ENCODE peak calls at places on chromosomes 11 and 22, in four cellular contexts. One of them, this sample, is unnamed.

GRCh38 chr11:132576706-132577105 is 955.6 kb downstream of the OPCML start:
- DNase-seq in K562: no peak
- DNase-seq in HepG2: no peak
- DNase-seq in GM12878: no peak
- DNase-seq in this sample: peak

GRCh38 chr11:126746443-126746842 is 254.1 kb downstream of the KIRREL3 start:
- DNase-seq in K562: no peak
- DNase-seq in HepG2: no peak
- DNase-seq in GM12878: no peak
- DNase-seq in this sample: no peak

GRCh38 chr22:20957118-20957690 is 9.9 kb upstream of the AIFM3 start:
- DNase-seq in K562: no peak
- DNase-seq in HepG2: no peak
- DNase-seq in GM12878: no peak
- DNase-seq in this sample: peak

GRCh38 chr22:31680764-31681624 is 19.0 kb upstream of the PISD start:
- DNase-seq in K562: no peak
- DNase-seq in HepG2: no peak
- DNase-seq in GM12878: no peak
- DNase-seq in this sample: no peak

GRCh38 chr22:49052023-49052538 is 775.6 kb downstream of the BRD1 start:
- DNase-seq in K562: peak
- DNase-seq in HepG2: no peak
- DNase-seq in GM12878: no peak
- DNase-seq in this sample: no peak

GRCh38 chr22:44561139-44561840 is 63.3 kb upstream of the RTL6 start:
- DNase-seq in K562: no peak
- DNase-seq in HepG2: no peak
- DNase-seq in GM12878: no peak
- DNase-seq in this sample: no peak

GRCh38 chr11:115528217-115528616 is 24.0 kb upstream of the CADM1 start:
- DNase-seq in K562: no peak
- DNase-seq in HepG2: no peak
- DNase-seq in GM12878: no peak
- DNase-seq in this sample: peak

GRCh38 chr11:94880216-94880615 is 93.1 kb downstream of the CWC15 start:
- DNase-seq in K562: no peak
- DNase-seq in HepG2: peak
- DNase-seq in GM12878: no peak
- DNase-seq in this sample: no peak

GRCh38 chr11:65060913-65061408 is 2.6 kb upstream of the NAALADL1 start:
- DNase-seq in K562: no peak
- DNase-seq in HepG2: peak
- DNase-seq in GM12878: no peak
- DNase-seq in this sample: peak

GRCh38 chr11:39668640-39669039 is 1790.8 kb downstream of the LRRC4C start:
- DNase-seq in K562: no peak
- DNase-seq in HepG2: no peak
- DNase-seq in GM12878: no peak
- DNase-seq in this sample: no peak

GRCh38 chr11:2321311-2321683 is 19.5 kb downstream of the TSPAN32 start:
- DNase-seq in K562: no peak
- DNase-seq in HepG2: no peak
- DNase-seq in GM12878: no peak
- DNase-seq in this sample: no peak

GRCh38 chr22:42078469-42079318 is 806 bp upstream of the SMDT1 start:
- DNase-seq in K562: no peak
- DNase-seq in HepG2: no peak
- DNase-seq in GM12878: no peak
- DNase-seq in this sample: peak

GRCh38 chr22:33757443-33758124 is 162.7 kb downstream of the LARGE1 start:
- DNase-seq in K562: no peak
- DNase-seq in HepG2: peak
- DNase-seq in GM12878: no peak
- DNase-seq in this sample: peak

GRCh38 chr22:30205281-30206115 is 41.1 kb downstream of the LIF start:
- DNase-seq in K562: no peak
- DNase-seq in HepG2: peak
- DNase-seq in GM12878: no peak
- DNase-seq in this sample: no peak

GRCh38 chr11:102073253-102073652 is 26.0 kb downstream of the CFAP300 start:
- DNase-seq in K562: no peak
- DNase-seq in HepG2: no peak
- DNase-seq in GM12878: no peak
- DNase-seq in this sample: no peak

GRCh38 chr11:116421529-116422185 is 351.1 kb downstream of the BUD13 start:
- DNase-seq in K562: no peak
- DNase-seq in HepG2: no peak
- DNase-seq in GM12878: no peak
- DNase-seq in this sample: no peak

GRCh38 chr11:13205446-13205845 is 72.1 kb upstream of the BMAL1 start:
- DNase-seq in K562: no peak
- DNase-seq in HepG2: no peak
- DNase-seq in GM12878: peak
- DNase-seq in this sample: no peak

GRCh38 chr11:58844600-58844999 is at the start of gene GLYATL2:
- DNase-seq in K562: no peak
- DNase-seq in HepG2: no peak
- DNase-seq in GM12878: no peak
- DNase-seq in this sample: no peak

GRCh38 chr11:87422566-87422965 is 384.8 kb downstream of the TMEM135 start:
- DNase-seq in K562: no peak
- DNase-seq in HepG2: no peak
- DNase-seq in GM12878: no peak
- DNase-seq in this sample: no peak

GRCh38 chr11:15815246-15816209 is 540.8 kb downstream of the SOX6 start:
- DNase-seq in K562: no peak
- DNase-seq in HepG2: no peak
- DNase-seq in GM12878: no peak
- DNase-seq in this sample: no peak

GRCh38 chr11:123765601-123766000 is 11.3 kb upstream of the OR6X1 start:
- DNase-seq in K562: no peak
- DNase-seq in HepG2: no peak
- DNase-seq in GM12878: no peak
- DNase-seq in this sample: no peak

GRCh38 chr11:30914143-30914762 is 328.1 kb upstream of the MPPED2 start:
- DNase-seq in K562: no peak
- DNase-seq in HepG2: peak
- DNase-seq in GM12878: no peak
- DNase-seq in this sample: peak

GRCh38 chr22:42560781-42561180 is 7.0 kb downstream of the SERHL2 start:
- DNase-seq in K562: peak
- DNase-seq in HepG2: peak
- DNase-seq in GM12878: no peak
- DNase-seq in this sample: peak

GRCh38 chr11:9092846-9093778 is 1.7 kb upstream of the SCUBE2 start:
- DNase-seq in K562: no peak
- DNase-seq in HepG2: no peak
- DNase-seq in GM12878: no peak
- DNase-seq in this sample: no peak

GRCh38 chr22:37464181-37464580 is 22.0 kb downstream of the MFNG start:
- DNase-seq in K562: no peak
- DNase-seq in HepG2: no peak
- DNase-seq in GM12878: peak
- DNase-seq in this sample: no peak

GRCh38 chr22:49087163-49087562 is 740.5 kb downstream of the BRD1 start:
- DNase-seq in K562: no peak
- DNase-seq in HepG2: no peak
- DNase-seq in GM12878: no peak
- DNase-seq in this sample: no peak

GRCh38 chr11:129620705-129621104 is 194.9 kb upstream of the TMEM45B start:
- DNase-seq in K562: no peak
- DNase-seq in HepG2: no peak
- DNase-seq in GM12878: no peak
- DNase-seq in this sample: no peak

GRCh38 chr22:45336971-45337431 is 27.3 kb downstream of the FAM118A start:
- DNase-seq in K562: no peak
- DNase-seq in HepG2: no peak
- DNase-seq in GM12878: no peak
- DNase-seq in this sample: no peak

GRCh38 chr11:47408598-47409439 is 429 bp downstream of the SLC39A13 start:
- DNase-seq in K562: no peak
- DNase-seq in HepG2: no peak
- DNase-seq in GM12878: no peak
- DNase-seq in this sample: peak

GRCh38 chr22:50577987-50578775 is at the start of gene CPT1B:
- DNase-seq in K562: peak
- DNase-seq in HepG2: no peak
- DNase-seq in GM12878: no peak
- DNase-seq in this sample: peak

GRCh38 chr22:39994046-39994565 is 648 bp upstream of the FAM83F start:
- DNase-seq in K562: peak
- DNase-seq in HepG2: no peak
- DNase-seq in GM12878: no peak
- DNase-seq in this sample: no peak

DNA sequence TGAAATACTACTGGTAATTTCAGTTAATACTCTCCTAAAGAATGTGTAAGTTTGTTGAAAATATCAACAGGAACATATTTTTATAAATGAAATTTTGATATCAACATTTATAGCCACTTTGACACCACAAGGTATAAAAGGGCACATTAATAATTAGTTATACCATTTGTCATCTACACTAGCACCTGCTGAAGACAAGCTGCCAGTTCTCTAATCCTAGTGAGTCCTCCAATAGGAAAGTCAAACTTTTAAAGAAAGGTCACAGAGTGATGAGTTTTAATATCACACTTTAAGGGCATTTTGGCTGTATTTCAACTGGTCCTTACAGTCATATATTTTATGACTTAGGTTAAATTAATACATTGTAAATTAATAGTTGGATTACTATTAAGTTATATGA is 52.3 kb downstream of the APOL5 start:
- DNase-seq in K562: no peak
- DNase-seq in HepG2: no peak
- DNase-seq in GM12878: no peak
- DNase-seq in this sample: no peak
- TF ChIP-seq POLR2AphosphoS5 in K562: no peak
- TF ChIP-seq POLR2AphosphoS5 in HepG2: no peak
- TF ChIP-seq POLR2AphosphoS5 in GM12878: no peak
- TF ChIP-seq POLR2AphosphoS5 in this sample: no peak

GRCh38 chr11:73403541-73403940 is 27.3 kb downstream of the RELT start:
- DNase-seq in K562: no peak
- DNase-seq in HepG2: no peak
- DNase-seq in GM12878: no peak
- DNase-seq in this sample: no peak

GRCh38 chr11:73404506-73405145 is 28.4 kb downstream of the RELT start:
- DNase-seq in K562: no peak
- DNase-seq in HepG2: no peak
- DNase-seq in GM12878: no peak
- DNase-seq in this sample: no peak

GRCh38 chr11:73405146-73405510 is 28.9 kb downstream of the RELT start:
- DNase-seq in K562: no peak
- DNase-seq in HepG2: no peak
- DNase-seq in GM12878: no peak
- DNase-seq in this sample: no peak

GRCh38 chr11:73402834-73403185 is 26.6 kb downstream of the RELT start:
- DNase-seq in K562: no peak
- DNase-seq in HepG2: no peak
- DNase-seq in GM12878: no peak
- DNase-seq in this sample: no peak

DNA sequence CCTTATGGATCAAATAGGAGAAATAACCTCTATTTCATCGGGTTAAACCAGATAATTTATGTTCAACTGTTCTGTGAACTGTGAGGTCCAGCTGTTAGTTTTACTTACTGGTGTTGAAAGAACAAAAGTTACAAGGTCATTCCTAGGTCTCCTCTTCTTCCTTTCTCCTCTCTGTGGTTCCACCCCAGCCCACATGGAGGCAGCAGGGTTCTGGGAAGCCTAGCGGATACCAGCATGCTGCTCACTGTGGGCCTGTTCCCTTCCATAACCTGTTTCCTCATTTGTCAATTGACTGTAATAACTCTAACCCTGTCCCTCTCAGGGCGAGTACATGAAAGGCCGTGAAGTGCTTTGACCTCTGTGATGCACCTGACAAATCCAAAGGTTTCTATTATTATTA is 27.8 kb downstream of the RELT start:
- DNase-seq in K562: peak
- DNase-seq in HepG2: peak
- DNase-seq in GM12878: no peak
- DNase-seq in this sample: peak
- TF ChIP-seq JUNB in K562: no peak
- TF ChIP-seq JUNB in HepG2: no peak
- TF ChIP-seq JUNB in GM12878: no peak
- TF ChIP-seq JUNB in this sample: no peak

GRCh38 chr22:17563936-17564391 is 666 bp downstream of the SLC25A18 start:
- DNase-seq in K562: no peak
- DNase-seq in HepG2: no peak
- DNase-seq in GM12878: no peak
- DNase-seq in this sample: no peak

GRCh38 chr22:17565986-17566687 is 2.8 kb downstream of the SLC25A18 start:
- DNase-seq in K562: no peak
- DNase-seq in HepG2: no peak
- DNase-seq in GM12878: no peak
- DNase-seq in this sample: no peak

GRCh38 chr22:17569971-17570511 is 6.7 kb downstream of the SLC25A18 start:
- DNase-seq in K562: no peak
- DNase-seq in HepG2: no peak
- DNase-seq in GM12878: no peak
- DNase-seq in this sample: no peak

GRCh38 chr22:17562906-17563870 is at the start of gene SLC25A18:
- DNase-seq in K562: peak
- DNase-seq in HepG2: peak
- DNase-seq in GM12878: no peak
- DNase-seq in this sample: peak

GRCh38 chr22:17566776-17567175 is 3.5 kb downstream of the SLC25A18 start:
- DNase-seq in K562: no peak
- DNase-seq in HepG2: no peak
- DNase-seq in GM12878: no peak
- DNase-seq in this sample: no peak
- H3K27ac ChIP-seq in K562: no peak
- H3K27ac ChIP-seq in HepG2: no peak
- H3K27ac ChIP-seq in GM12878: no peak
- H3K27ac ChIP-seq in this sample: no peak

DNA sequence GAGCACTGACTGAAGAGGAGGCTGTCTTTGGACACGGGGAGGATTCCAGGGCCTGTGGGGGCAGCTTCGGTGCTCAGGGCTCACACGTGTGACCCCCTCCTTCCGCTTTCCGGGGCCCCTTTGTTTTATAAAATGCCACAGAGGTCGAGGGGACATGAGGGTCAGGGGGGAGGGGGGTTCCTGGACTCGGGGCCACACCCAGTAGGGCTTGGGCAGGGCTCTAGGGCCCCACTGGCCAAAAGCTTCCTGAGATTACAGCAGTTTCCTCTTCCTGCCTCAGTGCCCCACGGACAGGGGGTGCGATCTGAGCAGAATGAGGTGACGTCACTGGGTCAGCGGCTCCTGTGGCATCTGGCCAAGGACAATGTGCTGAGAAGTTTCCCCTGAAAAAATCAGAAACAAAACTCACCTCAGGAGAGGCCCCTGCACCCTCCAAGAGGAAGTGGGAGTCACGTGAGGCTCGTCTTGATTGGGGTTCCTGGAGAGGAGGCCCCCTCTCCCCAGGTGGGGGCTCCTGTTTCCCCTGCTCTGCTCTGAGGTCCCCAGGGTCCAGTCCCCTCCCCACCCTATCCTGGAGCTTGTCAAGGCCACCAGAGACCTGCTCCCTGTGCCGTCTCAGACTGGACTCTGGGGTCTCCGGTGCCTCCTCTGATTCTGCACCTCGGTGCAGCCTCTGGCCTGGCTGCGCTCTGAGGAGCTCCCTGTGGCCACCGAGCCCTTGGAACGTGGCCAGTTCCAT is 6.4 kb upstream of the IFITM3 start:
- DNase-seq in K562: peak
- DNase-seq in HepG2: peak
- DNase-seq in GM12878: peak
- DNase-seq in this sample: no peak
- TF ChIP-seq POLR2AphosphoS5 in K562: no peak
- TF ChIP-seq POLR2AphosphoS5 in HepG2: no peak
- TF ChIP-seq POLR2AphosphoS5 in GM12878: peak
- TF ChIP-seq POLR2AphosphoS5 in this sample: no peak

This sample was measured in GM23338.